ENCODE peak calls at places on chromosomes 11 and 22, in ten cellular contexts. One of them, this sample, is unnamed.

GRCh38 chr11:65418431-65418680 is 4.2 kb upstream of the NEAT1 start:
- DNase-seq in mammary epithelial cell: no peak
- DNase-seq in neural progenitor cell: no peak
- DNase-seq in aorta: no peak
- DNase-seq in fibroblast of lung: peak; percentile 47
- DNase-seq in body of pancreas: no peak
- DNase-seq in thoracic aorta: no peak
- DNase-seq in prostate gland: no peak
- DNase-seq in RWPE2: peak; percentile 61
- DNase-seq in colonic mucosa: no peak
- DNase-seq in this sample: no peak

GRCh38 chr11:96051820-96052219 is 127.9 kb upstream of the MTMR2 start:
- DNase-seq in mammary epithelial cell: peak; percentile 39
- DNase-seq in neural progenitor cell: no peak
- DNase-seq in aorta: no peak
- DNase-seq in fibroblast of lung: no peak
- DNase-seq in body of pancreas: no peak
- DNase-seq in thoracic aorta: no peak
- DNase-seq in prostate gland: no peak
- DNase-seq in RWPE2: no peak
- DNase-seq in colonic mucosa: no peak
- DNase-seq in this sample: no peak

GRCh38 chr22:39173787-39174497 is 21.5 kb upstream of the CBX7 start:
- DNase-seq in mammary epithelial cell: no peak
- DNase-seq in neural progenitor cell: no peak
- DNase-seq in aorta: no peak
- DNase-seq in fibroblast of lung: no peak
- DNase-seq in body of pancreas: no peak
- DNase-seq in thoracic aorta: no peak
- DNase-seq in prostate gland: no peak
- DNase-seq in RWPE2: no peak
- DNase-seq in colonic mucosa: no peak
- DNase-seq in this sample: peak; percentile 23

GRCh38 chr22:23714596-23715588 is 24.1 kb downstream of the RGL4 start:
- DNase-seq in mammary epithelial cell: no peak
- DNase-seq in neural progenitor cell: no peak
- DNase-seq in aorta: no peak
- DNase-seq in fibroblast of lung: no peak
- DNase-seq in body of pancreas: no peak
- DNase-seq in thoracic aorta: no peak
- DNase-seq in prostate gland: no peak
- DNase-seq in RWPE2: peak; percentile 31
- DNase-seq in colonic mucosa: no peak
- DNase-seq in this sample: no peak

GRCh38 chr11:19444231-19444630 is 203.5 kb upstream of the E2F8 start:
- DNase-seq in mammary epithelial cell: no peak
- DNase-seq in neural progenitor cell: no peak
- DNase-seq in aorta: no peak
- DNase-seq in fibroblast of lung: peak; percentile 72
- DNase-seq in body of pancreas: no peak
- DNase-seq in thoracic aorta: no peak
- DNase-seq in prostate gland: no peak
- DNase-seq in RWPE2: no peak
- DNase-seq in colonic mucosa: no peak
- DNase-seq in this sample: no peak

GRCh38 chr22:41094036-41094435 is 1.6 kb downstream of the EP300 start:
- DNase-seq in mammary epithelial cell: peak; percentile 42
- DNase-seq in neural progenitor cell: peak; percentile 54
- DNase-seq in aorta: no peak
- DNase-seq in fibroblast of lung: peak; percentile 40
- DNase-seq in body of pancreas: no peak
- DNase-seq in thoracic aorta: no peak
- DNase-seq in prostate gland: no peak
- DNase-seq in RWPE2: no peak
- DNase-seq in colonic mucosa: peak; percentile 53
- DNase-seq in this sample: peak; percentile 39

GRCh38 chr11:44698228-44698923 is 28.4 kb upstream of the TSPAN18 start:
- DNase-seq in mammary epithelial cell: no peak
- DNase-seq in neural progenitor cell: no peak
- DNase-seq in aorta: no peak
- DNase-seq in fibroblast of lung: no peak
- DNase-seq in body of pancreas: no peak
- DNase-seq in thoracic aorta: no peak
- DNase-seq in prostate gland: no peak
- DNase-seq in RWPE2: no peak
- DNase-seq in colonic mucosa: no peak
- DNase-seq in this sample: no peak

GRCh38 chr11:35343033-35343598 is 76.2 kb downstream of the SLC1A2 start:
- DNase-seq in mammary epithelial cell: no peak
- DNase-seq in neural progenitor cell: no peak
- DNase-seq in aorta: no peak
- DNase-seq in fibroblast of lung: no peak
- DNase-seq in body of pancreas: no peak
- DNase-seq in thoracic aorta: no peak
- DNase-seq in prostate gland: no peak
- DNase-seq in RWPE2: no peak
- DNase-seq in colonic mucosa: no peak
- DNase-seq in this sample: no peak

GRCh38 chr22:47623056-47623739 is 860.7 kb downstream of the TBC1D22A start:
- DNase-seq in mammary epithelial cell: no peak
- DNase-seq in neural progenitor cell: no peak
- DNase-seq in aorta: no peak
- DNase-seq in fibroblast of lung: no peak
- DNase-seq in body of pancreas: no peak
- DNase-seq in thoracic aorta: no peak
- DNase-seq in prostate gland: no peak
- DNase-seq in RWPE2: no peak
- DNase-seq in colonic mucosa: no peak
- DNase-seq in this sample: no peak
- H3K9me3 ChIP-seq in mammary epithelial cell: peaks cover 79% of the 10 kb centered on the region
- H3K9me3 ChIP-seq in neural progenitor cell: no peaks in the 10 kb centered on the region
- H3K9me3 ChIP-seq in aorta: no peaks in the 10 kb centered on the region
- H3K9me3 ChIP-seq in fibroblast of lung: no peaks in the 10 kb centered on the region
- H3K9me3 ChIP-seq in body of pancreas: no peaks in the 10 kb centered on the region
- H3K9me3 ChIP-seq in thoracic aorta: no peaks in the 10 kb centered on the region
- H3K9me3 ChIP-seq in prostate gland: no peaks in the 10 kb centered on the region
- H3K9me3 ChIP-seq in RWPE2: peaks cover under 1% of the 10 kb centered on the region
- H3K9me3 ChIP-seq in colonic mucosa: no peaks in the 10 kb centered on the region
- H3K9me3 ChIP-seq in this sample: no peaks in the 10 kb centered on the region

GRCh38 chr11:5197538-5197937 is 2.9 kb downstream of the OR51V1 start:
- DNase-seq in mammary epithelial cell: no peak
- DNase-seq in neural progenitor cell: no peak
- DNase-seq in aorta: no peak
- DNase-seq in fibroblast of lung: peak; percentile 2
- DNase-seq in body of pancreas: no peak
- DNase-seq in thoracic aorta: no peak
- DNase-seq in prostate gland: no peak
- DNase-seq in RWPE2: no peak
- DNase-seq in colonic mucosa: no peak
- DNase-seq in this sample: no peak
- H3K27ac ChIP-seq in mammary epithelial cell: no peak overlapping the region
- H3K27ac ChIP-seq in neural progenitor cell: no peak overlapping the region
- H3K27ac ChIP-seq in aorta: no peak overlapping the region
- H3K27ac ChIP-seq in fibroblast of lung: no peak overlapping the region
- H3K27ac ChIP-seq in body of pancreas: no peak overlapping the region
- H3K27ac ChIP-seq in thoracic aorta: no peak overlapping the region
- H3K27ac ChIP-seq in prostate gland: no peak overlapping the region
- H3K27ac ChIP-seq in RWPE2: no peak overlapping the region
- H3K27ac ChIP-seq in colonic mucosa: no peak overlapping the region
- H3K27ac ChIP-seq in this sample: no peak overlapping the region

DNA sequence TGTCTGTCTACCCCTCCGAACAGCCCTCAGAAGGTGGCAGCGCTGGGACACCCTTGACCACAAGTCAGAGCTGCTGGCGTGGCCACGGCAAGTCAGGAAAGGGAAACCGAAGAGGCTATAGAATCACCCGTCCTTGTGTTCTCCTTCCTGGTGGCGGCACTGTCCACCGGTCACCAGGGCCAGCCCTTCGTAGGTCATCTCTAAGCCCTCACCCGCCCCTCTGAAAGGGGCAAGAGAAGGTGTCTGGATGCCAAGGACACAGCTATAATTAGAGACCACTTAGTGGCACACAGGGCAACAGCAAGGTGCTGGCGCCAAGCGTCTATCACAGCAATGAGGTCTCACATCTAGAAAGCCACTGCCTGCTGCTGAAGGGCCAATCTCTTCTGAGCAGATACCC is 320.9 kb downstream of the SHANK2 start:
- DNase-seq in mammary epithelial cell: no peak
- DNase-seq in neural progenitor cell: no peak
- DNase-seq in aorta: peak; percentile 38
- DNase-seq in fibroblast of lung: no peak
- DNase-seq in body of pancreas: no peak
- DNase-seq in thoracic aorta: no peak
- DNase-seq in prostate gland: no peak
- DNase-seq in RWPE2: no peak
- DNase-seq in colonic mucosa: no peak
- DNase-seq in this sample: no peak
- H3K9me3 ChIP-seq in mammary epithelial cell: no peaks in the 10 kb centered on the region
- H3K9me3 ChIP-seq in neural progenitor cell: no peaks in the 10 kb centered on the region
- H3K9me3 ChIP-seq in aorta: peaks cover 7% of the 10 kb centered on the region
- H3K9me3 ChIP-seq in fibroblast of lung: no peaks in the 10 kb centered on the region
- H3K9me3 ChIP-seq in body of pancreas: no peaks in the 10 kb centered on the region
- H3K9me3 ChIP-seq in thoracic aorta: peaks cover 3% of the 10 kb centered on the region
- H3K9me3 ChIP-seq in prostate gland: no peaks in the 10 kb centered on the region
- H3K9me3 ChIP-seq in RWPE2: no peaks in the 10 kb centered on the region
- H3K9me3 ChIP-seq in colonic mucosa: no peaks in the 10 kb centered on the region
- H3K9me3 ChIP-seq in this sample: no peaks in the 10 kb centered on the region

DNA sequence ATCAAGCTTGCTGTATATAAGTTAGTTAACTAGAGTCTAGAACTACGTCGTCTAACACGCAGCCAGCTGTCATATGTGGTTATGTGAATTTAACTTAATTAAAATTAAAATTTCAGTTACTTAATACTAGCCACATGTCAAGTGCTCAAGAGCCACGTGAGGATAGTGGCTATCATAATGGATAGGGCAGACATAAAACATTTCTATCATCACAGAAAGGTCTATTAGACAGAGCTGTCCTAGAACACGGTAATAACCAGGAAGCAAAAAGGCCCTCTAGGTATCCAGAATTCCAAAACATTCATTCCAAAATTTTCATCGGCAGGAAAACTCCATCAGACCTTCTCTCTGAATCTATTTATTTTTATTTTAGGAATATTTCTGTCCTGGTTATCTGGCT is 123.9 kb downstream of the RBFOX2 start:
- DNase-seq in mammary epithelial cell: no peak
- DNase-seq in neural progenitor cell: no peak
- DNase-seq in aorta: no peak
- DNase-seq in fibroblast of lung: no peak
- DNase-seq in body of pancreas: no peak
- DNase-seq in thoracic aorta: no peak
- DNase-seq in prostate gland: no peak
- DNase-seq in RWPE2: no peak
- DNase-seq in colonic mucosa: no peak
- DNase-seq in this sample: no peak
- H3K27ac ChIP-seq in mammary epithelial cell: no peak overlapping the region
- H3K27ac ChIP-seq in neural progenitor cell: no peak overlapping the region
- H3K27ac ChIP-seq in aorta: no peak overlapping the region
- H3K27ac ChIP-seq in fibroblast of lung: no peak overlapping the region
- H3K27ac ChIP-seq in body of pancreas: no peak overlapping the region
- H3K27ac ChIP-seq in thoracic aorta: no peak overlapping the region
- H3K27ac ChIP-seq in prostate gland: no peak overlapping the region
- H3K27ac ChIP-seq in RWPE2: no peak overlapping the region
- H3K27ac ChIP-seq in colonic mucosa: no peak overlapping the region
- H3K27ac ChIP-seq in this sample: no peak overlapping the region

This sample was measured in transverse colon.